ENCODE peak calls at places on chromosome 19, in ten cellular contexts. G, U, T, K, C, S, R, B, V and A are unnamed samples.

GRCh38 chr19:43532962-43533545 is at the start of gene ZNF575:
- DNase-seq in V (peak), S (peak), G (peak), U (peak), T (peak), C (peak), R (peak), B (peak), K (peak), A (peak)

GRCh38 chr19:41599175-41599966 is 23.4 kb downstream of the CEACAM21 start:
- DNase-seq in V (no peak), S (no peak), B (peak), U (no peak), G (no peak), R (no peak), K (no peak), C (no peak), T (no peak), A (no peak)

GRCh38 chr19:6100284-6100915 is 9.9 kb downstream of the RFX2 start:
- DNase-seq in G (no peak), K (no peak), V (no peak), C (no peak), B (no peak), S (no peak), T (peak), U (no peak), R (no peak), A (no peak)

GRCh38 chr19:42352216-42352892 is 26.9 kb downstream of the MEGF8 start:
- DNase-seq in K (peak), C (no peak), U (no peak), B (peak), R (no peak), G (no peak), T (no peak), V (no peak), S (no peak), A (peak)

GRCh38 chr19:13244920-13245319 is 94.7 kb downstream of the IER2 start:
- DNase-seq in U (no peak), K (no peak), C (no peak), S (no peak), R (no peak), G (no peak), V (no peak), B (no peak), T (no peak), A (no peak)

GRCh38 chr19:15154002-15154612 is 46.7 kb downstream of the NOTCH3 start:
- DNase-seq in G (no peak), K (no peak), U (no peak), R (no peak), B (no peak), V (peak), T (peak), C (no peak), S (peak), A (no peak)

GRCh38 chr19:17751103-17751911 is at the start of gene FCHO1:
- DNase-seq in R (no peak), K (peak), V (no peak), T (no peak), S (no peak), G (peak), U (no peak), B (no peak), C (no peak), A (no peak)

GRCh38 chr19:40803857-40804782 is 5.1 kb downstream of the EGLN2 start:
- DNase-seq in C (no peak), V (no peak), G (peak), K (no peak), S (no peak), U (no peak), T (no peak), R (no peak), B (no peak), A (no peak)

GRCh38 chr19:17052439-17052838 is 22.8 kb downstream of the HAUS8 start:
- DNase-seq in G (no peak), R (no peak), B (no peak), C (no peak), V (peak), S (no peak), K (no peak), T (no peak), U (no peak), A (no peak)

GRCh38 chr19:56080669-56081401 is 40.3 kb downstream of the ZNF787 start:
- DNase-seq in R (peak), T (peak), S (peak), U (peak), V (peak), C (no peak), G (peak), K (peak), B (peak), A (peak)

GRCh38 chr19:591099-591958 is 1.6 kb downstream of the HCN2 start:
- DNase-seq in T (no peak), S (no peak), C (no peak), G (no peak), V (no peak), B (no peak), K (no peak), U (no peak), R (no peak), A (no peak)

GRCh38 chr19:33293255-33294057 is 8.9 kb downstream of the CEBPA start:
- DNase-seq in T (no peak), C (no peak), K (no peak), U (no peak), V (peak), B (no peak), S (no peak), G (no peak), R (no peak), A (no peak)

GRCh38 chr19:33486407-33486806 is 35.2 kb downstream of the PEPD start:
- DNase-seq in R (no peak), V (no peak), C (no peak), K (no peak), G (no peak), B (no peak), U (no peak), T (no peak), S (no peak), A (no peak)

GRCh38 chr19:292281-292884 is 1.2 kb upstream of the PLPP2 start:
- DNase-seq in C (no peak), K (no peak), S (no peak), V (no peak), G (no peak), R (no peak), U (no peak), T (no peak), B (no peak), A (no peak)

GRCh38 chr19:9149976-9150375 is 9.8 kb downstream of the ZNF317 start:
- DNase-seq in U (no peak), S (no peak), R (no peak), B (no peak), V (no peak), T (no peak), K (no peak), C (no peak), G (no peak), A (no peak)